ENCODE peak calls at places on chromosomes 11 and 22, in seven cellular contexts. One of them, this sample, is unnamed.

GRCh38 chr11:46630237-46630636 is 12.9 kb downstream of the ATG13 start:
- DNase-seq in amniotic stem cell: no peak
- DNase-seq in effector CD4-positive, alpha-beta T cell: no peak
- DNase-seq in A549: no peak
- DNase-seq in fibroblast of mammary gland: no peak
- DNase-seq in posterior vena cava: no peak
- DNase-seq in epithelial cell of esophagus: no peak
- DNase-seq in this sample: no peak

GRCh38 chr22:46370584-46371373 is 35.3 kb downstream of the TRMU start:
- DNase-seq in fibroblast of mammary gland: no peak
- DNase-seq in effector CD4-positive, alpha-beta T cell: no peak
- DNase-seq in A549: no peak
- DNase-seq in amniotic stem cell: no peak
- DNase-seq in epithelial cell of esophagus: no peak
- DNase-seq in posterior vena cava: no peak
- DNase-seq in this sample: no peak

GRCh38 chr11:1433977-1434640 is 44.4 kb downstream of the BRSK2 start:
- DNase-seq in effector CD4-positive, alpha-beta T cell: no peak
- DNase-seq in posterior vena cava: no peak
- DNase-seq in amniotic stem cell: no peak
- DNase-seq in A549: no peak
- DNase-seq in fibroblast of mammary gland: no peak
- DNase-seq in epithelial cell of esophagus: no peak
- DNase-seq in this sample: no peak

GRCh38 chr11:63858628-63859550 is 20.0 kb downstream of the MARK2 start:
- DNase-seq in effector CD4-positive, alpha-beta T cell: no peak
- DNase-seq in epithelial cell of esophagus: no peak
- DNase-seq in A549: peak
- DNase-seq in fibroblast of mammary gland: peak
- DNase-seq in posterior vena cava: peak
- DNase-seq in amniotic stem cell: no peak
- DNase-seq in this sample: peak

GRCh38 chr22:25745341-25746011 is 3.5 kb downstream of the MYO18B start:
- DNase-seq in fibroblast of mammary gland: peak
- DNase-seq in epithelial cell of esophagus: peak
- DNase-seq in amniotic stem cell: no peak
- DNase-seq in effector CD4-positive, alpha-beta T cell: no peak
- DNase-seq in A549: peak
- DNase-seq in posterior vena cava: peak
- DNase-seq in this sample: no peak

GRCh38 chr11:70430671-70431574 is 32.6 kb downstream of the CTTN start:
- DNase-seq in epithelial cell of esophagus: no peak
- DNase-seq in amniotic stem cell: no peak
- DNase-seq in effector CD4-positive, alpha-beta T cell: no peak
- DNase-seq in A549: no peak
- DNase-seq in posterior vena cava: peak
- DNase-seq in fibroblast of mammary gland: no peak
- DNase-seq in this sample: no peak

GRCh38 chr11:64643258-64643881 is 52.4 kb downstream of the SLC22A12 start:
- DNase-seq in A549: no peak
- DNase-seq in amniotic stem cell: no peak
- DNase-seq in epithelial cell of esophagus: no peak
- DNase-seq in fibroblast of mammary gland: no peak
- DNase-seq in effector CD4-positive, alpha-beta T cell: no peak
- DNase-seq in posterior vena cava: no peak
- DNase-seq in this sample: no peak

GRCh38 chr22:35037089-35037488 is 28.9 kb upstream of the ISX start:
- DNase-seq in A549: no peak
- DNase-seq in effector CD4-positive, alpha-beta T cell: no peak
- DNase-seq in fibroblast of mammary gland: no peak
- DNase-seq in posterior vena cava: no peak
- DNase-seq in amniotic stem cell: no peak
- DNase-seq in epithelial cell of esophagus: no peak
- DNase-seq in this sample: no peak

GRCh38 chr11:30545507-30545906 is 40.6 kb downstream of the MPPED2 start:
- DNase-seq in epithelial cell of esophagus: no peak
- DNase-seq in posterior vena cava: no peak
- DNase-seq in fibroblast of mammary gland: no peak
- DNase-seq in amniotic stem cell: no peak
- DNase-seq in A549: no peak
- DNase-seq in effector CD4-positive, alpha-beta T cell: no peak
- DNase-seq in this sample: no peak

GRCh38 chr22:29270475-29271271 is 2.6 kb downstream of the EWSR1 start:
- DNase-seq in effector CD4-positive, alpha-beta T cell: no peak
- DNase-seq in amniotic stem cell: no peak
- DNase-seq in epithelial cell of esophagus: peak
- DNase-seq in A549: peak
- DNase-seq in fibroblast of mammary gland: peak
- DNase-seq in posterior vena cava: no peak
- DNase-seq in this sample: no peak

GRCh38 chr22:35446365-35446764 is 46.4 kb downstream of the MCM5 start:
- DNase-seq in posterior vena cava: no peak
- DNase-seq in effector CD4-positive, alpha-beta T cell: no peak
- DNase-seq in amniotic stem cell: peak
- DNase-seq in fibroblast of mammary gland: peak
- DNase-seq in epithelial cell of esophagus: peak
- DNase-seq in A549: no peak
- DNase-seq in this sample: peak

GRCh38 chr11:116482716-116483115 is 290.1 kb downstream of the BUD13 start:
- DNase-seq in posterior vena cava: no peak
- DNase-seq in amniotic stem cell: no peak
- DNase-seq in effector CD4-positive, alpha-beta T cell: no peak
- DNase-seq in A549: no peak
- DNase-seq in fibroblast of mammary gland: no peak
- DNase-seq in epithelial cell of esophagus: no peak
- DNase-seq in this sample: no peak

GRCh38 chr11:70127653-70128434 is 49.7 kb downstream of the ANO1 start:
- DNase-seq in amniotic stem cell: peak
- DNase-seq in fibroblast of mammary gland: no peak
- DNase-seq in posterior vena cava: no peak
- DNase-seq in epithelial cell of esophagus: no peak
- DNase-seq in A549: no peak
- DNase-seq in effector CD4-positive, alpha-beta T cell: no peak
- DNase-seq in this sample: no peak

GRCh38 chr11:2921742-2922493 is 7.3 kb downstream of the PHLDA2 start:
- DNase-seq in effector CD4-positive, alpha-beta T cell: no peak
- DNase-seq in posterior vena cava: no peak
- DNase-seq in epithelial cell of esophagus: no peak
- DNase-seq in A549: no peak
- DNase-seq in amniotic stem cell: no peak
- DNase-seq in fibroblast of mammary gland: no peak
- DNase-seq in this sample: no peak

GRCh38 chr22:29031236-29031982 is 30.2 kb downstream of the C22orf31 start:
- DNase-seq in epithelial cell of esophagus: peak
- DNase-seq in posterior vena cava: peak
- DNase-seq in fibroblast of mammary gland: peak
- DNase-seq in effector CD4-positive, alpha-beta T cell: no peak
- DNase-seq in amniotic stem cell: peak
- DNase-seq in A549: peak
- DNase-seq in this sample: peak

GRCh38 chr11:14132312-14132711 is 169.8 kb downstream of the SPON1 start:
- DNase-seq in fibroblast of mammary gland: no peak
- DNase-seq in posterior vena cava: no peak
- DNase-seq in epithelial cell of esophagus: no peak
- DNase-seq in effector CD4-positive, alpha-beta T cell: no peak
- DNase-seq in A549: no peak
- DNase-seq in amniotic stem cell: no peak
- DNase-seq in this sample: no peak

GRCh38 chr11:14357843-14358728 is 897 bp downstream of the RRAS2 start:
- DNase-seq in A549: peak
- DNase-seq in effector CD4-positive, alpha-beta T cell: peak
- DNase-seq in amniotic stem cell: peak
- DNase-seq in posterior vena cava: no peak
- DNase-seq in epithelial cell of esophagus: peak
- DNase-seq in fibroblast of mammary gland: peak
- DNase-seq in this sample: peak

GRCh38 chr11:9109858-9110731 is 18.7 kb upstream of the SCUBE2 start:
- DNase-seq in effector CD4-positive, alpha-beta T cell: no peak
- DNase-seq in posterior vena cava: no peak
- DNase-seq in fibroblast of mammary gland: no peak
- DNase-seq in epithelial cell of esophagus: peak
- DNase-seq in A549: no peak
- DNase-seq in amniotic stem cell: no peak
- DNase-seq in this sample: no peak

GRCh38 chr11:22432331-22433065 is 94.3 kb downstream of the SLC17A6 start:
- DNase-seq in fibroblast of mammary gland: peak
- DNase-seq in posterior vena cava: peak
- DNase-seq in epithelial cell of esophagus: peak
- DNase-seq in A549: no peak
- DNase-seq in effector CD4-positive, alpha-beta T cell: no peak
- DNase-seq in amniotic stem cell: no peak
- DNase-seq in this sample: no peak

GRCh38 chr11:71240865-71241691 is 11.3 kb downstream of the SHANK2 start:
- DNase-seq in fibroblast of mammary gland: peak
- DNase-seq in epithelial cell of esophagus: peak
- DNase-seq in amniotic stem cell: peak
- DNase-seq in effector CD4-positive, alpha-beta T cell: no peak
- DNase-seq in A549: peak
- DNase-seq in posterior vena cava: peak
- DNase-seq in this sample: peak

GRCh38 chr11:1336836-1337646 is 27.6 kb upstream of the TOLLIP start:
- DNase-seq in effector CD4-positive, alpha-beta T cell: peak
- DNase-seq in A549: peak
- DNase-seq in posterior vena cava: peak
- DNase-seq in fibroblast of mammary gland: no peak
- DNase-seq in epithelial cell of esophagus: peak
- DNase-seq in amniotic stem cell: no peak
- DNase-seq in this sample: peak

GRCh38 chr11:111355956-111356659 is 23.0 kb downstream of the POU2AF1 start:
- DNase-seq in fibroblast of mammary gland: no peak
- DNase-seq in posterior vena cava: no peak
- DNase-seq in effector CD4-positive, alpha-beta T cell: no peak
- DNase-seq in amniotic stem cell: no peak
- DNase-seq in epithelial cell of esophagus: no peak
- DNase-seq in A549: no peak
- DNase-seq in this sample: no peak

GRCh38 chr11:36567684-36568083 is at the start of gene RAG1:
- DNase-seq in epithelial cell of esophagus: no peak
- DNase-seq in posterior vena cava: no peak
- DNase-seq in amniotic stem cell: no peak
- DNase-seq in A549: no peak
- DNase-seq in fibroblast of mammary gland: no peak
- DNase-seq in effector CD4-positive, alpha-beta T cell: no peak
- DNase-seq in this sample: no peak

GRCh38 chr11:75264356-75264755 is 23.8 kb downstream of the TPBGL start:
- DNase-seq in epithelial cell of esophagus: no peak
- DNase-seq in posterior vena cava: peak
- DNase-seq in fibroblast of mammary gland: no peak
- DNase-seq in effector CD4-positive, alpha-beta T cell: no peak
- DNase-seq in amniotic stem cell: no peak
- DNase-seq in A549: no peak
- DNase-seq in this sample: no peak

GRCh38 chr11:122367809-122368231 is 251.8 kb upstream of the BLID start:
- DNase-seq in epithelial cell of esophagus: peak
- DNase-seq in amniotic stem cell: peak
- DNase-seq in A549: peak
- DNase-seq in effector CD4-positive, alpha-beta T cell: no peak
- DNase-seq in fibroblast of mammary gland: peak
- DNase-seq in posterior vena cava: no peak
- DNase-seq in this sample: peak

This sample was measured in trophoblast cell.